ENCODE peak calls at places on chromosome 1, in six cellular contexts. F is fibroblast of lung, N is breast epithelium, D is cardiac muscle cell, J is lower lobe of right lung, L is tibial nerve. T is an unnamed sample.

GRCh38 chr1:44650159-44650831 is 24.0 kb downstream of the TMEM53 start:
- DNase-seq in F (no peak), N (no peak), D (no peak), J (no peak), L (no peak), T (peak; percentile 59)

GRCh38 chr1:26302733-26303405 is 3.6 kb downstream of the UBXN11 start:
- DNase-seq in F (peak; percentile 92), N (no peak), D (no peak), J (no peak), L (no peak), T (no peak)

GRCh38 chr1:200005160-200005559 is 22.4 kb upstream of the NR5A2 start:
- DNase-seq in F (no peak), N (no peak), D (no peak), J (no peak), L (no peak), T (no peak)

GRCh38 chr1:43321331-43321891 is 16.2 kb upstream of the MPL start:
- DNase-seq in F (no peak), N (peak; percentile 24), D (no peak), J (no peak), L (no peak), T (no peak)

GRCh38 chr1:214440219-214440965 is 111.0 kb downstream of the PTPN14 start:
- DNase-seq in F (no peak), N (no peak), D (peak; percentile 27), J (no peak), L (no peak), T (no peak)

GRCh38 chr1:7680791-7681165 is 90.3 kb upstream of the VAMP3 start:
- DNase-seq in F (no peak), N (no peak), D (no peak), J (no peak), L (no peak), T (no peak)

GRCh38 chr1:232767381-232768074 is 37.7 kb upstream of the MAP10 start:
- DNase-seq in F (peak; percentile 90), N (no peak), D (no peak), J (peak; percentile 49), L (peak; percentile 74), T (no peak)

GRCh38 chr1:117930484-117930883 is 945 bp downstream of the WDR3 start:
- DNase-seq in F (peak; percentile 2), N (no peak), D (peak; percentile 0), J (no peak), L (no peak), T (no peak)

GRCh38 chr1:17725811-17726582 is 29.1 kb upstream of the ACTL8 start:
- DNase-seq in F (no peak), N (no peak), D (no peak), J (no peak), L (no peak), T (no peak)

GRCh38 chr1:61208815-61209214 is 126.5 kb downstream of the NFIA start:
- DNase-seq in F (no peak), N (no peak), D (no peak), J (no peak), L (no peak), T (no peak)

GRCh38 chr1:29145739-29146437 is 22.2 kb upstream of the TMEM200B start:
- DNase-seq in F (peak; percentile 72), N (no peak), D (no peak), J (no peak), L (no peak), T (no peak)

GRCh38 chr1:3598051-3598471 is 13.2 kb downstream of the MEGF6 start:
- DNase-seq in F (no peak), N (no peak), D (peak; percentile 38), J (peak; percentile 69), L (no peak), T (peak; percentile 51)
- H3K4me1 ChIP-seq in F (no peaks in the 10 kb centered on the region), N (peaks cover 13% of the 10 kb centered on the region), D (peaks cover 17% of the 10 kb centered on the region), J (peaks cover 43% of the 10 kb centered on the region), L (peaks cover 19% of the 10 kb centered on the region), T (peaks cover 23% of the 10 kb centered on the region)

GRCh38 chr1:195618287-195618686 is 990.0 kb downstream of the KCNT2 start:
- DNase-seq in F (no peak), N (no peak), D (no peak), J (no peak), L (no peak), T (no peak)
- H3K27ac ChIP-seq in F (no peak overlapping the region), N (no peak overlapping the region), D (no peak overlapping the region), J (no peak overlapping the region), L (no peak overlapping the region), T (no peak overlapping the region)

GRCh38 chr1:92784639-92785500 is at the start of gene EVI5:
- DNase-seq in F (peak; percentile 97), N (peak; percentile 89), D (peak; percentile 96), J (peak; percentile 97), L (peak; percentile 84), T (peak; percentile 94)
- TF ChIP-seq CTCF in F (no peak), N (no peak), D (peak; percentile 35), J (no peak), L (no peak), T (no peak)

DNA sequence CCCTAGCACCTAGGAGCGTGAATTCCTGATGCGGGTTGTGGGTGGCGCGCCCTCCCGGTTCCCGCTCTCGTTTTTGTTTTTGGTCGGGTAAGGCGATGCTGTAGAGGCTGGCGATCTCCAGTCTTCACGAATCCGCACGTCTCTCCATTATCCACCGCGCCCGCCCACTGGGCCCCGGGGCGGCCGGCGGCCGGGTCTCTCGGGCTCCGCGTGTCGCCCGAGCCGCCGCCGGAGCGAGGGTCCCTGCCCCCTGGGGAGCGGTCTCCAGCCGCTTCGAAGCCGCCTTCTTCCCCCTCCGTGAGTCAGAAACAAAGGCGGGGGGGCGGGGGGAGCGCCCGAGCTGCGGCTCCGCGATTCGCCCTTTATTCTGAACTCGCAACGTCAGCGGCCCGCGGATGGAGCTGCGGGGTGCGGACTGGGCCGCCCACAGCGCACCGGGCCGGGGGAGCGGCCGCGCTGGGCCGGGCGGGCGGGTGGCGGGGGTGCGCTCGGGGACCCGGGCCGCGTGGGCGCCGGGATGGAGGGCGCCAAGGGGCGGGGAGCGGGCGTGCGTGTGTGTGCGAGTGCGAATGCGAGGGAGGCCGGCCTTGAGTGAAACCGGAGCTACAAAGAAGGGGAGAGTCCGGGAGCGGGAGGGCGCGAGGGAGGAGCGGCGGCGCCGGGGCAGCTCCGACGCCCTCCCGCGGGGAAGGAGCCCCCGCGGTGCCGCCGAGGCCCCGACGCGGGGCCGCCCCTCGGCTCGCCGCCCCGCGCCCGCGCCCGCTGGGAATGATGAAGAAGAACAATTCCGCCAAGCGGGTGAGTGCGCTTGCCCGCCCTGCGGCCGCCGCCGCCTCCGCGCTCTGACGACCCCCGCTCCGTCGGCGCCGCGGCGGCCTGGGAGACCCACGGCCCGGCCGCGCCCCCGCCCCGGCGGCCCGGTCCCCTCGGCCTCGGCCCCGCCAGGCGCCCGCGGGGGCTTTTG is at the start of gene PLEKHO1:
- DNase-seq in F (peak; percentile 81), N (peak; percentile 71), D (peak; percentile 87), J (peak; percentile 89), L (peak; percentile 76), T (peak; percentile 85)
- H3K4me1 ChIP-seq in F (peaks cover 9% of the 10 kb centered on the region), N (peaks cover 5% of the 10 kb centered on the region), D (peaks cover 41% of the 10 kb centered on the region), J (peaks cover 41% of the 10 kb centered on the region), L (peaks cover 10% of the 10 kb centered on the region), T (peaks cover 48% of the 10 kb centered on the region)

GRCh38 chr1:182086136-182086535 is 24.6 kb upstream of the ZNF648 start:
- DNase-seq in F (no peak), N (no peak), D (no peak), J (no peak), L (no peak), T (no peak)

GRCh38 chr1:182086620-182087019 is 25.1 kb upstream of the ZNF648 start:
- DNase-seq in F (no peak), N (no peak), D (no peak), J (no peak), L (no peak), T (no peak)

GRCh38 chr1:182083851-182084486 is 22.5 kb upstream of the ZNF648 start:
- DNase-seq in F (no peak), N (no peak), D (no peak), J (no peak), L (peak; percentile 33), T (no peak)

GRCh38 chr1:182085726-182086125 is 24.2 kb upstream of the ZNF648 start:
- DNase-seq in F (no peak), N (no peak), D (no peak), J (no peak), L (no peak), T (no peak)

GRCh38 chr1:182084487-182085316 is 23.2 kb upstream of the ZNF648 start:
- DNase-seq in F (peak; percentile 64), N (peak; percentile 88), D (peak; percentile 85), J (peak; percentile 89), L (peak; percentile 99), T (peak; percentile 84)
- H3K27ac ChIP-seq in F (no peak overlapping the region), N (peak overlapping the region; percentile 78), D (no peak overlapping the region), J (peak overlapping the region; percentile 62), L (peak overlapping the region; percentile 76), T (no peak overlapping the region)